ENCODE peak calls at places on chromosomes 7 and 10, in five cellular contexts. U, G, H, T and A are unnamed samples.

GRCh38 chr10:102267748-102268147 is 22.4 kb downstream of the GBF1 start:
- DNase-seq in U (peak; percentile 83), G (no peak), H (no peak), T (no peak), A (no peak)

GRCh38 chr7:94336009-94336408 is 58.7 kb upstream of the COL1A2 start:
- DNase-seq in U (peak; percentile 12), G (no peak), H (no peak), T (no peak), A (no peak)

GRCh38 chr10:129605986-129606518 is 139.0 kb downstream of the MGMT start:
- DNase-seq in U (no peak), G (no peak), H (no peak), T (no peak), A (no peak)

GRCh38 chr7:121459148-121459547 is 63.0 kb upstream of the FAM3C start:
- DNase-seq in U (no peak), G (no peak), H (no peak), T (no peak), A (no peak)

GRCh38 chr7:92582948-92583347 is 7.2 kb downstream of the FAM133B start:
- DNase-seq in U (no peak), G (no peak), H (no peak), T (no peak), A (no peak)

GRCh38 chr7:126702242-126703016 is 550.3 kb downstream of the GRM8 start:
- DNase-seq in U (no peak), G (no peak), H (no peak), T (no peak), A (no peak)

GRCh38 chr10:109974509-109975191 is 33.1 kb upstream of the ADD3 start:
- DNase-seq in U (peak; percentile 22), G (no peak), H (no peak), T (no peak), A (no peak)

GRCh38 chr7:4006687-4007086 is 675.4 kb upstream of the FOXK1 start:
- DNase-seq in U (no peak), G (no peak), H (no peak), T (no peak), A (no peak)

GRCh38 chr10:7438196-7438986 is 27.6 kb upstream of the SFMBT2 start:
- DNase-seq in U (no peak), G (no peak), H (no peak), T (no peak), A (no peak)

GRCh38 chr10:32004161-32004591 is 52.0 kb downstream of the KIF5B start:
- DNase-seq in U (no peak), G (peak; percentile 5), H (peak; percentile 20), T (peak; percentile 92), A (no peak)

GRCh38 chr7:76372984-76373833 is 14.4 kb upstream of the YWHAG start:
- DNase-seq in U (peak; percentile 83), G (no peak), H (no peak), T (peak; percentile 76), A (peak; percentile 25)

GRCh38 chr7:116249969-116250553 is 39.7 kb downstream of the TES start:
- DNase-seq in U (peak; percentile 58), G (no peak), H (no peak), T (no peak), A (no peak)

GRCh38 chr10:71008150-71008549 is 119.8 kb upstream of the PCBD1 start:
- DNase-seq in U (no peak), G (no peak), H (no peak), T (no peak), A (no peak)

GRCh38 chr10:71006497-71006896 is 118.1 kb upstream of the PCBD1 start:
- DNase-seq in U (no peak), G (no peak), H (no peak), T (no peak), A (no peak)

GRCh38 chr10:71009031-71009605 is 120.8 kb upstream of the PCBD1 start:
- DNase-seq in U (no peak), G (no peak), H (no peak), T (no peak), A (no peak)

GRCh38 chr10:71005337-71006305 is 117.3 kb upstream of the PCBD1 start:
- DNase-seq in U (no peak), G (no peak), H (peak; percentile 45), T (no peak), A (no peak)

GRCh38 chr10:71007516-71007915 is 119.2 kb upstream of the PCBD1 start:
- DNase-seq in U (no peak), G (no peak), H (no peak), T (no peak), A (no peak)
- H3K27ac ChIP-seq in U (no peak overlapping the region), G (no peak overlapping the region), H (no peak overlapping the region), T (no peak overlapping the region), A (no peak overlapping the region)

GRCh38 chr10:79159785-79160184 is 91.0 kb downstream of the ZMIZ1 start:
- DNase-seq in U (peak; percentile 68), G (no peak), H (peak; percentile 76), T (peak; percentile 60), A (no peak)
- H3K4me1 ChIP-seq in U (peaks cover 75% of the 10 kb centered on the region), G (no peaks in the 10 kb centered on the region), H (peaks cover 100% of the 10 kb centered on the region), T (peaks cover 66% of the 10 kb centered on the region), A (peaks cover 90% of the 10 kb centered on the region)

GRCh38 chr7:51080622-51081269 is 235.9 kb downstream of the COBL start:
- DNase-seq in U (no peak), G (no peak), H (no peak), T (no peak), A (no peak)
- H3K27ac ChIP-seq in U (no peak overlapping the region), G (no peak overlapping the region), H (peak overlapping the region; percentile 76), T (no peak overlapping the region), A (no peak overlapping the region)

DNA sequence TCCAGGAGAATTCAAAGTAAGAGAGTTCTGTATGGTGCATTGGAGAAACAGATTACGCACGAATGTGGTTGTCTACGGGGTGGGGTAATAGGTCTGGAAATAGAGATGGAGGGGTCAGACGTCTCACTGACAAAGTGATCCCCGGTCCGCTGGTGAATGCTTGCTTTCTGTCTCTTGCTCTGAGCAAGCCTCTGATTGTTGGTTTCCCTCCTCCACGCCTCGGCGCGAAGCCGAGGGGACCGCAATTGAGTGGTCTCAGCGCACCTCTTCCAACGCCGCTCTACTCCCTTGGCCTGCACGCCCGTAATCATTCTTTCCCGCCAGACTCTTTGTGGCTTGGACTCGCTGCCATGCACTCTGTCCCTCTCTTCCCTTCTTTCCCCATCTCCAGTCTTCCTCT is 46.5 kb upstream of the PFKP start:
- DNase-seq in U (no peak), G (no peak), H (no peak), T (no peak), A (no peak)
- H3K4me1 ChIP-seq in U (no peaks in the 10 kb centered on the region), G (no peaks in the 10 kb centered on the region), H (no peaks in the 10 kb centered on the region), T (no peaks in the 10 kb centered on the region), A (no peaks in the 10 kb centered on the region)

GRCh38 chr10:13983035-13983434 is 347.7 kb downstream of the FRMD4A start:
- DNase-seq in U (no peak), G (no peak), H (no peak), T (no peak), A (no peak)

GRCh38 chr10:13973742-13974141 is 357.0 kb downstream of the FRMD4A start:
- DNase-seq in U (peak; percentile 89), G (no peak), H (no peak), T (no peak), A (no peak)

GRCh38 chr10:13977861-13978843 is 352.6 kb downstream of the FRMD4A start:
- DNase-seq in U (peak; percentile 98), G (no peak), H (no peak), T (no peak), A (no peak)

GRCh38 chr10:13984647-13985155 is 346.0 kb downstream of the FRMD4A start:
- DNase-seq in U (peak; percentile 97), G (no peak), H (no peak), T (no peak), A (no peak)

DNA sequence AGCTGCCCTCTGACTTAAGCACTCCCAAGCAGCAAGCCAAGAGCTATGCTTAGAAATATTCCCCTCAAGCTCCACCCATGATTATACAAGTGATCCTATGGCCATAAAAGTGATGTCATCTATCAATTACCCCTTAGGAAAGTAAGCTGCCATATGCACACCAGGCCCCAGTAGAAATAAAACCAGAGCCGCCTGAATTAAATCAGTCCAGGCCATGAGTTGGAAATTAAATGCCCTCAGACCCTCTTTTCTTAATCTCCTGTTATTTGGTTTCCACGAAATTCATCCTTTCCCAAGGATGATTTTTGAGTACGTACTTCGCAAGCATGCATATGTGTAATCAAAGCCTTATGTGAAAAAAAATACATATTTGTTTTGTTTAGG is 351.9 kb downstream of the FRMD4A start:
- DNase-seq in U (no peak), G (no peak), H (no peak), T (no peak), A (no peak)
- H3K27ac ChIP-seq in U (peak overlapping the region; percentile 85), G (no peak overlapping the region), H (no peak overlapping the region), T (no peak overlapping the region), A (no peak overlapping the region)

GRCh38 chr10:103470755-103471653 is 8.0 kb downstream of the CALHM3 start:
- DNase-seq in U (no peak), G (peak; percentile 90), H (no peak), T (no peak), A (peak; percentile 66)
- H3K4me1 ChIP-seq in U (peaks cover 3% of the 10 kb centered on the region), G (peaks cover 77% of the 10 kb centered on the region), H (no peaks in the 10 kb centered on the region), T (no peaks in the 10 kb centered on the region), A (peaks cover 23% of the 10 kb centered on the region)

GRCh38 chr7:148374698-148375259 is 215.8 kb upstream of the C7orf33 start:
- DNase-seq in U (no peak), G (no peak), H (no peak), T (no peak), A (no peak)
- H3K27ac ChIP-seq in U (no peak overlapping the region), G (no peak overlapping the region), H (no peak overlapping the region), T (no peak overlapping the region), A (no peak overlapping the region)

GRCh38 chr7:149884541-149884940 is 10.8 kb downstream of the ATP6V0E2 start:
- DNase-seq in U (no peak), G (no peak), H (peak; percentile 61), T (no peak), A (no peak)
- H3K4me1 ChIP-seq in U (peaks cover 3% of the 10 kb centered on the region), G (no peaks in the 10 kb centered on the region), H (peaks cover 67% of the 10 kb centered on the region), T (no peaks in the 10 kb centered on the region), A (peaks cover 18% of the 10 kb centered on the region)

GRCh38 chr7:130009848-130010688 is 41.1 kb downstream of the ZC3HC1 start:
- DNase-seq in U (peak; percentile 89), G (no peak), H (no peak), T (peak; percentile 77), A (no peak)
- H3K27ac ChIP-seq in U (peak overlapping the region; percentile 22), G (no peak overlapping the region), H (no peak overlapping the region), T (peak overlapping the region; percentile 54), A (no peak overlapping the region)

DNA sequence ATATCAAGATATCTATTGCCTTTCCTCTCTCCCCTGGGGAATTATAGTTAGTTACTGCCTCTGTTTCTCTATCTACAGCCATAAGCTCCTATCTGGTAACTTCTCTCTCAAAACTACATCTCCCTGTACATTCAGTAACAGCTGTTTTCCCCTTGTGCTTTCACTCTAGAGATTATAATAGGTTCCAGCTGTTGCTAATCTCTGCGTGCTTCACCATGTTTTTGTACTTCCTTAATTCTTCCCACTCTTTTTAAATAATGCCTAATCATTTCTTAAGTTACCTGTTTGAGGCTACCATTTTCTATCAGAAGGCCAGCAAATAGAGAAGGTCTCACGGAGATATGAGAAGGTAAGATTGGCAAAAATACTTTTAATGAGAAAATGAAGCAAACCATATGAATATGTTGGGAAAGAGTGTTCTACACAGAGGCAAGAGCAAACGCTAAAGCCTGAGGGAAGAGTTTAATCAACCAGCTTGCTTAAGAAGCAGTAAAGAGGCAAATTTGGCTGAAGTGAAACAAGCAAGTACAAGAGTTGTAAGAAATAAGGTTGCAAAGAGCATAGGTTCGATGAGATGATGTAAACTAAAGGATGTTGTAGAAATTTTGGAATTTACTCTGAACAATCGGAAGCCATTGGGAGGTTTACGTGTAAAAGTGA is 101.9 kb upstream of the HGF start:
- DNase-seq in U (no peak), G (no peak), H (no peak), T (no peak), A (no peak)
- H3K4me1 ChIP-seq in U (no peaks in the 10 kb centered on the region), G (peaks cover 14% of the 10 kb centered on the region), H (no peaks in the 10 kb centered on the region), T (no peaks in the 10 kb centered on the region), A (no peaks in the 10 kb centered on the region)